ENCODE peak calls at places on chromosomes 1 and 21, in nine cellular contexts. X, R, F, G, J, Q, T, Y and K are unnamed samples.

GRCh38 chr1:172948457-172948856 is 102.3 kb downstream of the TNFSF18 start:
- DNase-seq in X (no peak), R (no peak), F (no peak), G (peak), J (no peak), Q (peak), T (peak), Y (peak), K (no peak)

GRCh38 chr1:25747046-25747705 is 52.8 kb upstream of the SELENON start:
- DNase-seq in X (no peak), R (no peak), F (no peak), G (no peak), J (no peak), Q (no peak), T (no peak), Y (no peak), K (no peak)

GRCh38 chr1:10031461-10031860 is 1.3 kb upstream of the UBE4B start:
- DNase-seq in X (no peak), R (no peak), F (no peak), G (no peak), J (no peak), Q (peak), T (peak), Y (peak), K (no peak)

GRCh38 chr1:91760487-91760886 is 125.5 kb downstream of the TGFBR3 start:
- DNase-seq in X (no peak), R (no peak), F (no peak), G (no peak), J (no peak), Q (no peak), T (no peak), Y (no peak), K (no peak)

GRCh38 chr1:79791488-79792211 is 785.1 kb upstream of the ADGRL4 start:
- DNase-seq in X (no peak), R (no peak), F (no peak), G (no peak), J (no peak), Q (no peak), T (peak), Y (no peak), K (no peak)

GRCh38 chr1:201125805-201126204 is 1.2 kb downstream of the ASCL5 start:
- DNase-seq in X (no peak), R (no peak), F (no peak), G (no peak), J (no peak), Q (no peak), T (no peak), Y (no peak), K (no peak)

GRCh38 chr1:110056776-110057175 is 13.7 kb downstream of the ALX3 start:
- DNase-seq in X (no peak), R (no peak), F (no peak), G (no peak), J (no peak), Q (peak), T (peak), Y (peak), K (no peak)

GRCh38 chr1:247113094-247113497 is 8.9 kb upstream of the ZNF669 start:
- DNase-seq in X (peak), R (no peak), F (no peak), G (no peak), J (no peak), Q (peak), T (peak), Y (peak), K (no peak)

GRCh38 chr1:6414443-6414844 is 5.3 kb downstream of the HES2 start:
- DNase-seq in X (peak), R (no peak), F (no peak), G (no peak), J (no peak), Q (peak), T (peak), Y (peak), K (no peak)

GRCh38 chr1:30738040-30738441 is 14.7 kb upstream of the MATN1 start:
- DNase-seq in X (no peak), R (no peak), F (no peak), G (no peak), J (no peak), Q (no peak), T (no peak), Y (no peak), K (no peak)

GRCh38 chr1:220755316-220755715 is 7.2 kb downstream of the MTARC2 start:
- DNase-seq in X (no peak), R (no peak), F (no peak), G (no peak), J (no peak), Q (no peak), T (no peak), Y (no peak), K (no peak)

GRCh38 chr1:2583331-2583791 is 3.2 kb upstream of the PRXL2B start:
- DNase-seq in X (no peak), R (no peak), F (no peak), G (no peak), J (no peak), Q (no peak), T (no peak), Y (no peak), K (no peak)

GRCh38 chr1:176469450-176469985 is 6.5 kb downstream of the PAPPA2 start:
- DNase-seq in X (no peak), R (no peak), F (no peak), G (no peak), J (no peak), Q (peak), T (no peak), Y (peak), K (no peak)

GRCh38 chr1:83815348-83815747 is 183.6 kb downstream of the TTLL7 start:
- DNase-seq in X (no peak), R (no peak), F (no peak), G (no peak), J (no peak), Q (peak), T (peak), Y (peak), K (no peak)

GRCh38 chr1:219757890-219758289 is 145.0 kb upstream of the ZC3H11B start:
- DNase-seq in X (no peak), R (no peak), F (no peak), G (no peak), J (no peak), Q (peak), T (no peak), Y (no peak), K (no peak)

GRCh38 chr1:209704584-209704983 is at the start of gene HSD11B1:
- DNase-seq in X (no peak), R (no peak), F (peak), G (no peak), J (no peak), Q (peak), T (peak), Y (peak), K (no peak)

GRCh38 chr1:75136921-75137641 is 2.9 kb downstream of the LHX8 start:
- DNase-seq in X (no peak), R (no peak), F (no peak), G (no peak), J (no peak), Q (peak), T (peak), Y (no peak), K (no peak)

GRCh38 chr1:1432951-1433803 is 2.3 kb upstream of the VWA1 start:
- DNase-seq in X (peak), R (no peak), F (peak), G (no peak), J (no peak), Q (peak), T (peak), Y (no peak), K (no peak)

GRCh38 chr21:43880111-43880985 is 15.3 kb downstream of the AGPAT3 start:
- DNase-seq in X (peak), R (no peak), F (peak), G (no peak), J (no peak), Q (peak), T (peak), Y (peak), K (no peak)

GRCh38 chr1:54973205-54973921 is 7.1 kb upstream of the TMEM61 start:
- DNase-seq in X (no peak), R (no peak), F (peak), G (no peak), J (no peak), Q (peak), T (peak), Y (peak), K (no peak)

GRCh38 chr1:202745313-202745888 is 35.1 kb upstream of the SYT2 start:
- DNase-seq in X (no peak), R (no peak), F (no peak), G (no peak), J (no peak), Q (no peak), T (no peak), Y (no peak), K (no peak)

GRCh38 chr1:45403298-45404079 is 63.2 kb upstream of the MUTYH start:
- DNase-seq in X (peak), R (no peak), F (no peak), G (no peak), J (no peak), Q (no peak), T (no peak), Y (no peak), K (no peak)

GRCh38 chr1:208501542-208501941 is 257.4 kb upstream of the PLXNA2 start:
- DNase-seq in X (no peak), R (no peak), F (no peak), G (no peak), J (no peak), Q (no peak), T (no peak), Y (no peak), K (no peak)

GRCh38 chr21:30676737-30677136 is 34.1 kb downstream of the KRTAP20-3 start:
- DNase-seq in X (no peak), R (no peak), F (no peak), G (no peak), J (no peak), Q (no peak), T (no peak), Y (no peak), K (no peak)

GRCh38 chr21:22154579-22155274 is 1156.5 kb downstream of the NCAM2 start:
- DNase-seq in X (no peak), R (no peak), F (no peak), G (no peak), J (no peak), Q (no peak), T (no peak), Y (no peak), K (no peak)

GRCh38 chr21:14602418-14602987 is 56.4 kb upstream of the SAMSN1 start:
- DNase-seq in X (no peak), R (no peak), F (no peak), G (no peak), J (no peak), Q (no peak), T (no peak), Y (no peak), K (no peak)

GRCh38 chr1:94694234-94694915 is 125.8 kb upstream of the SLC44A3 start:
- DNase-seq in X (no peak), R (no peak), F (no peak), G (no peak), J (no peak), Q (peak), T (no peak), Y (no peak), K (no peak)

GRCh38 chr21:31554511-31555022 is 104.9 kb upstream of the SOD1 start:
- DNase-seq in X (no peak), R (no peak), F (peak), G (no peak), J (no peak), Q (peak), T (peak), Y (peak), K (no peak)

GRCh38 chr1:117512728-117513321 is 93.0 kb upstream of the TENT5C start:
- DNase-seq in X (peak), R (no peak), F (no peak), G (no peak), J (no peak), Q (no peak), T (peak), Y (peak), K (no peak)

GRCh38 chr1:165600793-165601192 is 30.2 kb upstream of the MGST3 start:
- DNase-seq in X (no peak), R (no peak), F (no peak), G (no peak), J (no peak), Q (no peak), T (no peak), Y (no peak), K (no peak)

GRCh38 chr1:56329970-56330369 is 249.4 kb downstream of the PLPP3 start:
- DNase-seq in X (no peak), R (no peak), F (no peak), G (no peak), J (no peak), Q (no peak), T (peak), Y (no peak), K (no peak)